ENCODE peak calls at places on chromosome 9, in nine cellular contexts. C is brain microvascular endothelial cell; I is NCI-H2029; U is G401; P is activated CD4-positive, alpha-beta T cell treated with anti-CD3 and anti-CD28 coated beads, Interleukin-2, amount 10 ng/mL, durations not matched to agents 7 days and 5 days; J is stimulated activated CD4-positive, alpha-beta T cell treated with anti-CD3 and anti-CD28 coated beads, Interleukin-4, amount 100 ng/mL, for 4 hours; X is fibroblast of the conjunctiva; E is pancreas; A is SW 1271. Y is an unnamed sample.

GRCh38 chr9:106432631-106433030 is 430.3 kb upstream of the ZNF462 start:
- DNase-seq in C (no peak), I (no peak), U (no peak), P (no peak), J (no peak), X (no peak), E (no peak), A (no peak), Y (no peak)

GRCh38 chr9:126057036-126057435 is 269.6 kb upstream of the MVB12B start:
- DNase-seq in C (no peak), I (no peak), U (no peak), P (no peak), J (no peak), X (no peak), E (no peak), A (no peak), Y (no peak)

GRCh38 chr9:35748858-35749514 is at the start of the genes GBA2 and RGP1:
- DNase-seq in C (peak), I (peak), U (peak), P (peak), J (peak), X (no peak), E (peak), A (peak), Y (peak)

GRCh38 chr9:88092699-88093359 is 45.4 kb downstream of the SPATA31C2 start:
- DNase-seq in C (no peak), I (no peak), U (no peak), P (no peak), J (no peak), X (no peak), E (no peak), A (no peak), Y (no peak)

GRCh38 chr9:129783516-129784361 is 19.2 kb upstream of the TOR1B start:
- DNase-seq in C (peak), I (peak), U (peak), P (peak), J (peak), X (peak), E (peak), A (peak), Y (peak)

GRCh38 chr9:88828018-88828417 is 163.2 kb upstream of the S1PR3 start:
- DNase-seq in C (no peak), I (no peak), U (no peak), P (no peak), J (no peak), X (no peak), E (no peak), A (no peak), Y (no peak)

GRCh38 chr9:100595391-100596199 is 17.7 kb downstream of the CAVIN4 start:
- DNase-seq in C (peak), I (peak), U (peak), P (peak), J (no peak), X (peak), E (no peak), A (peak), Y (peak)

GRCh38 chr9:112081918-112082729 is 93.0 kb downstream of the SUSD1 start:
- DNase-seq in C (no peak), I (no peak), U (no peak), P (no peak), J (no peak), X (no peak), E (no peak), A (no peak), Y (no peak)